ENCODE peak calls at places on chromosomes 11 and 22, in seven cellular contexts. One of them, this sample, is unnamed.

GRCh38 chr11:97856666-97857065 is 1164.1 kb upstream of the CNTN5 start:
- DNase-seq in stimulated activated CD4-positive, alpha-beta T cell treated with anti-CD3 and anti-CD28 coated beads, Interleukin-12 subunit alpha, Interleukin-12 subunit beta, amount 100 ng/mL, for 24 hours: no peak
- DNase-seq in body of pancreas: no peak
- DNase-seq in skeletal muscle cell: no peak
- DNase-seq in T-cell: no peak
- DNase-seq in BJ: no peak
- DNase-seq in KG1: no peak
- DNase-seq in this sample: no peak

GRCh38 chr11:122843281-122844150 is 5.2 kb downstream of the CRTAM start:
- DNase-seq in stimulated activated CD4-positive, alpha-beta T cell treated with anti-CD3 and anti-CD28 coated beads, Interleukin-12 subunit alpha, Interleukin-12 subunit beta, amount 100 ng/mL, for 24 hours: peak
- DNase-seq in body of pancreas: peak
- DNase-seq in skeletal muscle cell: no peak
- DNase-seq in T-cell: peak
- DNase-seq in BJ: no peak
- DNase-seq in KG1: no peak
- DNase-seq in this sample: no peak

GRCh38 chr11:80227915-80228314 is 787.1 kb upstream of the TENM4 start:
- DNase-seq in stimulated activated CD4-positive, alpha-beta T cell treated with anti-CD3 and anti-CD28 coated beads, Interleukin-12 subunit alpha, Interleukin-12 subunit beta, amount 100 ng/mL, for 24 hours: no peak
- DNase-seq in body of pancreas: no peak
- DNase-seq in skeletal muscle cell: no peak
- DNase-seq in T-cell: no peak
- DNase-seq in BJ: no peak
- DNase-seq in KG1: no peak
- DNase-seq in this sample: no peak

GRCh38 chr22:38531251-38531956 is 25.3 kb upstream of the DDX17 start:
- DNase-seq in stimulated activated CD4-positive, alpha-beta T cell treated with anti-CD3 and anti-CD28 coated beads, Interleukin-12 subunit alpha, Interleukin-12 subunit beta, amount 100 ng/mL, for 24 hours: no peak
- DNase-seq in body of pancreas: no peak
- DNase-seq in skeletal muscle cell: no peak
- DNase-seq in T-cell: no peak
- DNase-seq in BJ: no peak
- DNase-seq in KG1: no peak
- DNase-seq in this sample: no peak

GRCh38 chr22:31940506-31940905 is 3.8 kb upstream of the YWHAH start:
- DNase-seq in stimulated activated CD4-positive, alpha-beta T cell treated with anti-CD3 and anti-CD28 coated beads, Interleukin-12 subunit alpha, Interleukin-12 subunit beta, amount 100 ng/mL, for 24 hours: no peak
- DNase-seq in body of pancreas: no peak
- DNase-seq in skeletal muscle cell: no peak
- DNase-seq in T-cell: no peak
- DNase-seq in BJ: no peak
- DNase-seq in KG1: no peak
- DNase-seq in this sample: no peak

GRCh38 chr11:71139516-71140205 is 112.7 kb downstream of the SHANK2 start:
- DNase-seq in stimulated activated CD4-positive, alpha-beta T cell treated with anti-CD3 and anti-CD28 coated beads, Interleukin-12 subunit alpha, Interleukin-12 subunit beta, amount 100 ng/mL, for 24 hours: no peak
- DNase-seq in body of pancreas: peak
- DNase-seq in skeletal muscle cell: no peak
- DNase-seq in T-cell: no peak
- DNase-seq in BJ: no peak
- DNase-seq in KG1: no peak
- DNase-seq in this sample: no peak

GRCh38 chr22:38481162-38481870 is 13.4 kb downstream of the KDELR3 start:
- DNase-seq in stimulated activated CD4-positive, alpha-beta T cell treated with anti-CD3 and anti-CD28 coated beads, Interleukin-12 subunit alpha, Interleukin-12 subunit beta, amount 100 ng/mL, for 24 hours: no peak
- DNase-seq in body of pancreas: no peak
- DNase-seq in skeletal muscle cell: no peak
- DNase-seq in T-cell: no peak
- DNase-seq in BJ: no peak
- DNase-seq in KG1: no peak
- DNase-seq in this sample: no peak

GRCh38 chr11:129298990-129299389 is 76.7 kb upstream of the BARX2 start:
- DNase-seq in stimulated activated CD4-positive, alpha-beta T cell treated with anti-CD3 and anti-CD28 coated beads, Interleukin-12 subunit alpha, Interleukin-12 subunit beta, amount 100 ng/mL, for 24 hours: no peak
- DNase-seq in body of pancreas: no peak
- DNase-seq in skeletal muscle cell: no peak
- DNase-seq in T-cell: no peak
- DNase-seq in BJ: no peak
- DNase-seq in KG1: no peak
- DNase-seq in this sample: no peak

GRCh38 chr11:28632338-28632737 is 524.1 kb downstream of the METTL15 start:
- DNase-seq in stimulated activated CD4-positive, alpha-beta T cell treated with anti-CD3 and anti-CD28 coated beads, Interleukin-12 subunit alpha, Interleukin-12 subunit beta, amount 100 ng/mL, for 24 hours: no peak
- DNase-seq in body of pancreas: no peak
- DNase-seq in skeletal muscle cell: no peak
- DNase-seq in T-cell: no peak
- DNase-seq in BJ: no peak
- DNase-seq in KG1: no peak
- DNase-seq in this sample: no peak

GRCh38 chr11:65165847-65166317 is 4.2 kb upstream of the SPDYC start:
- DNase-seq in stimulated activated CD4-positive, alpha-beta T cell treated with anti-CD3 and anti-CD28 coated beads, Interleukin-12 subunit alpha, Interleukin-12 subunit beta, amount 100 ng/mL, for 24 hours: no peak
- DNase-seq in body of pancreas: no peak
- DNase-seq in skeletal muscle cell: no peak
- DNase-seq in T-cell: no peak
- DNase-seq in BJ: no peak
- DNase-seq in KG1: no peak
- DNase-seq in this sample: peak

GRCh38 chr11:117918366-117919255 is 10.6 kb downstream of the TMPRSS13 start:
- DNase-seq in stimulated activated CD4-positive, alpha-beta T cell treated with anti-CD3 and anti-CD28 coated beads, Interleukin-12 subunit alpha, Interleukin-12 subunit beta, amount 100 ng/mL, for 24 hours: no peak
- DNase-seq in body of pancreas: no peak
- DNase-seq in skeletal muscle cell: no peak
- DNase-seq in T-cell: no peak
- DNase-seq in BJ: no peak
- DNase-seq in KG1: no peak
- DNase-seq in this sample: no peak

GRCh38 chr11:126413843-126414405 is 58.4 kb downstream of the ST3GAL4 start:
- DNase-seq in stimulated activated CD4-positive, alpha-beta T cell treated with anti-CD3 and anti-CD28 coated beads, Interleukin-12 subunit alpha, Interleukin-12 subunit beta, amount 100 ng/mL, for 24 hours: no peak
- DNase-seq in body of pancreas: no peak
- DNase-seq in skeletal muscle cell: no peak
- DNase-seq in T-cell: no peak
- DNase-seq in BJ: no peak
- DNase-seq in KG1: no peak
- DNase-seq in this sample: no peak

GRCh38 chr11:125170001-125170405 is 5.5 kb downstream of the PKNOX2 start:
- DNase-seq in stimulated activated CD4-positive, alpha-beta T cell treated with anti-CD3 and anti-CD28 coated beads, Interleukin-12 subunit alpha, Interleukin-12 subunit beta, amount 100 ng/mL, for 24 hours: no peak
- DNase-seq in body of pancreas: peak
- DNase-seq in skeletal muscle cell: no peak
- DNase-seq in T-cell: no peak
- DNase-seq in BJ: no peak
- DNase-seq in KG1: no peak
- DNase-seq in this sample: no peak

GRCh38 chr11:1574256-1575242 is 2.5 kb upstream of the DUSP8 start:
- DNase-seq in stimulated activated CD4-positive, alpha-beta T cell treated with anti-CD3 and anti-CD28 coated beads, Interleukin-12 subunit alpha, Interleukin-12 subunit beta, amount 100 ng/mL, for 24 hours: peak
- DNase-seq in body of pancreas: peak
- DNase-seq in skeletal muscle cell: no peak
- DNase-seq in T-cell: peak
- DNase-seq in BJ: no peak
- DNase-seq in KG1: no peak
- DNase-seq in this sample: peak

GRCh38 chr11:15843309-15843857 is 513.0 kb downstream of the SOX6 start:
- DNase-seq in stimulated activated CD4-positive, alpha-beta T cell treated with anti-CD3 and anti-CD28 coated beads, Interleukin-12 subunit alpha, Interleukin-12 subunit beta, amount 100 ng/mL, for 24 hours: no peak
- DNase-seq in body of pancreas: peak
- DNase-seq in skeletal muscle cell: no peak
- DNase-seq in T-cell: no peak
- DNase-seq in BJ: no peak
- DNase-seq in KG1: no peak
- DNase-seq in this sample: no peak

GRCh38 chr11:32890843-32891656 is 1.6 kb upstream of the QSER1 start:
- DNase-seq in stimulated activated CD4-positive, alpha-beta T cell treated with anti-CD3 and anti-CD28 coated beads, Interleukin-12 subunit alpha, Interleukin-12 subunit beta, amount 100 ng/mL, for 24 hours: no peak
- DNase-seq in body of pancreas: no peak
- DNase-seq in skeletal muscle cell: no peak
- DNase-seq in T-cell: no peak
- DNase-seq in BJ: no peak
- DNase-seq in KG1: no peak
- DNase-seq in this sample: peak

GRCh38 chr11:12942157-12942556 is 67.0 kb upstream of the RASSF10 start:
- DNase-seq in stimulated activated CD4-positive, alpha-beta T cell treated with anti-CD3 and anti-CD28 coated beads, Interleukin-12 subunit alpha, Interleukin-12 subunit beta, amount 100 ng/mL, for 24 hours: no peak
- DNase-seq in body of pancreas: no peak
- DNase-seq in skeletal muscle cell: no peak
- DNase-seq in T-cell: no peak
- DNase-seq in BJ: no peak
- DNase-seq in KG1: no peak
- DNase-seq in this sample: no peak

GRCh38 chr22:50468626-50469025 is 6.2 kb downstream of the SBF1 start:
- DNase-seq in stimulated activated CD4-positive, alpha-beta T cell treated with anti-CD3 and anti-CD28 coated beads, Interleukin-12 subunit alpha, Interleukin-12 subunit beta, amount 100 ng/mL, for 24 hours: no peak
- DNase-seq in body of pancreas: no peak
- DNase-seq in skeletal muscle cell: no peak
- DNase-seq in T-cell: no peak
- DNase-seq in BJ: no peak
- DNase-seq in KG1: no peak
- DNase-seq in this sample: no peak

GRCh38 chr22:27318516-27318915 is 483.0 kb downstream of the MN1 start:
- DNase-seq in stimulated activated CD4-positive, alpha-beta T cell treated with anti-CD3 and anti-CD28 coated beads, Interleukin-12 subunit alpha, Interleukin-12 subunit beta, amount 100 ng/mL, for 24 hours: no peak
- DNase-seq in body of pancreas: no peak
- DNase-seq in skeletal muscle cell: peak
- DNase-seq in T-cell: no peak
- DNase-seq in BJ: peak
- DNase-seq in KG1: no peak
- DNase-seq in this sample: peak

GRCh38 chr11:73372371-73372993 is 3.7 kb upstream of the RELT start:
- DNase-seq in stimulated activated CD4-positive, alpha-beta T cell treated with anti-CD3 and anti-CD28 coated beads, Interleukin-12 subunit alpha, Interleukin-12 subunit beta, amount 100 ng/mL, for 24 hours: no peak
- DNase-seq in body of pancreas: no peak
- DNase-seq in skeletal muscle cell: no peak
- DNase-seq in T-cell: no peak
- DNase-seq in BJ: no peak
- DNase-seq in KG1: peak
- DNase-seq in this sample: no peak

GRCh38 chr11:7251487-7251835 is 243 bp upstream of the SYT9 start:
- DNase-seq in stimulated activated CD4-positive, alpha-beta T cell treated with anti-CD3 and anti-CD28 coated beads, Interleukin-12 subunit alpha, Interleukin-12 subunit beta, amount 100 ng/mL, for 24 hours: no peak
- DNase-seq in body of pancreas: no peak
- DNase-seq in skeletal muscle cell: no peak
- DNase-seq in T-cell: no peak
- DNase-seq in BJ: no peak
- DNase-seq in KG1: no peak
- DNase-seq in this sample: no peak

GRCh38 chr11:62880231-62880802 is 379 bp upstream of the SLC3A2 start:
- DNase-seq in stimulated activated CD4-positive, alpha-beta T cell treated with anti-CD3 and anti-CD28 coated beads, Interleukin-12 subunit alpha, Interleukin-12 subunit beta, amount 100 ng/mL, for 24 hours: peak
- DNase-seq in body of pancreas: peak
- DNase-seq in skeletal muscle cell: no peak
- DNase-seq in T-cell: no peak
- DNase-seq in BJ: peak
- DNase-seq in KG1: peak
- DNase-seq in this sample: no peak

GRCh38 chr22:33971561-33971961 is 51.3 kb upstream of the LARGE1 start:
- DNase-seq in stimulated activated CD4-positive, alpha-beta T cell treated with anti-CD3 and anti-CD28 coated beads, Interleukin-12 subunit alpha, Interleukin-12 subunit beta, amount 100 ng/mL, for 24 hours: no peak
- DNase-seq in body of pancreas: peak
- DNase-seq in skeletal muscle cell: no peak
- DNase-seq in T-cell: no peak
- DNase-seq in BJ: no peak
- DNase-seq in KG1: no peak
- DNase-seq in this sample: no peak

GRCh38 chr11:47928426-47928825 is 51.9 kb upstream of the PTPRJ start:
- DNase-seq in stimulated activated CD4-positive, alpha-beta T cell treated with anti-CD3 and anti-CD28 coated beads, Interleukin-12 subunit alpha, Interleukin-12 subunit beta, amount 100 ng/mL, for 24 hours: no peak
- DNase-seq in body of pancreas: no peak
- DNase-seq in skeletal muscle cell: no peak
- DNase-seq in T-cell: no peak
- DNase-seq in BJ: no peak
- DNase-seq in KG1: no peak
- DNase-seq in this sample: no peak

GRCh38 chr11:122170815-122171475 is 54.9 kb upstream of the BLID start:
- DNase-seq in stimulated activated CD4-positive, alpha-beta T cell treated with anti-CD3 and anti-CD28 coated beads, Interleukin-12 subunit alpha, Interleukin-12 subunit beta, amount 100 ng/mL, for 24 hours: no peak
- DNase-seq in body of pancreas: no peak
- DNase-seq in skeletal muscle cell: peak
- DNase-seq in T-cell: no peak
- DNase-seq in BJ: peak
- DNase-seq in KG1: no peak
- DNase-seq in this sample: no peak

GRCh38 chr11:92623055-92623454 is 346.4 kb upstream of the MTNR1B start:
- DNase-seq in stimulated activated CD4-positive, alpha-beta T cell treated with anti-CD3 and anti-CD28 coated beads, Interleukin-12 subunit alpha, Interleukin-12 subunit beta, amount 100 ng/mL, for 24 hours: no peak
- DNase-seq in body of pancreas: no peak
- DNase-seq in skeletal muscle cell: no peak
- DNase-seq in T-cell: no peak
- DNase-seq in BJ: no peak
- DNase-seq in KG1: no peak
- DNase-seq in this sample: no peak

GRCh38 chr22:50687829-50688228 is 15.2 kb downstream of the SHANK3 start:
- DNase-seq in stimulated activated CD4-positive, alpha-beta T cell treated with anti-CD3 and anti-CD28 coated beads, Interleukin-12 subunit alpha, Interleukin-12 subunit beta, amount 100 ng/mL, for 24 hours: no peak
- DNase-seq in body of pancreas: no peak
- DNase-seq in skeletal muscle cell: no peak
- DNase-seq in T-cell: no peak
- DNase-seq in BJ: no peak
- DNase-seq in KG1: no peak
- DNase-seq in this sample: peak

GRCh38 chr11:82701847-82702520 is 31.7 kb downstream of the FAM181B start:
- DNase-seq in stimulated activated CD4-positive, alpha-beta T cell treated with anti-CD3 and anti-CD28 coated beads, Interleukin-12 subunit alpha, Interleukin-12 subunit beta, amount 100 ng/mL, for 24 hours: peak
- DNase-seq in body of pancreas: peak
- DNase-seq in skeletal muscle cell: peak
- DNase-seq in T-cell: no peak
- DNase-seq in BJ: no peak
- DNase-seq in KG1: peak
- DNase-seq in this sample: peak

GRCh38 chr11:103806130-103806900 is 230.1 kb upstream of the DDI1 start:
- DNase-seq in stimulated activated CD4-positive, alpha-beta T cell treated with anti-CD3 and anti-CD28 coated beads, Interleukin-12 subunit alpha, Interleukin-12 subunit beta, amount 100 ng/mL, for 24 hours: no peak
- DNase-seq in body of pancreas: peak
- DNase-seq in skeletal muscle cell: peak
- DNase-seq in T-cell: no peak
- DNase-seq in BJ: peak
- DNase-seq in KG1: no peak
- DNase-seq in this sample: no peak